ENCODE peak calls at places on chromosomes 1 and 21, in five cellular contexts. X is GM12878, S is HCT116, C is K562, E is SK-N-SH. V is an unnamed sample.

GRCh38 chr1:52916241-52916975 is 5.1 kb downstream of the ECHDC2 start:
- DNase-seq in X (no peak), S (no peak), C (no peak), E (no peak), V (no peak)

GRCh38 chr1:18962121-18962721 is 5.7 kb upstream of the IFFO2 start:
- DNase-seq in X (no peak), S (no peak), C (no peak), E (no peak), V (no peak)

GRCh38 chr1:61674221-61674620 is 50.7 kb downstream of the TM2D1 start:
- DNase-seq in X (no peak), S (no peak), C (no peak), E (no peak), V (no peak)

GRCh38 chr1:63405987-63406386 is 38.6 kb downstream of the ALG6 start:
- DNase-seq in X (no peak), S (no peak), C (no peak), E (no peak), V (no peak)

GRCh38 chr1:219657186-219657585 is 44.3 kb upstream of the ZC3H11B start:
- DNase-seq in X (no peak), S (no peak), C (no peak), E (no peak), V (no peak)

GRCh38 chr1:108082741-108083562 is 117.2 kb downstream of the SLC25A24 start:
- DNase-seq in X (no peak), S (no peak), C (no peak), E (no peak), V (no peak)

GRCh38 chr1:164651378-164651951 is 92.5 kb downstream of the PBX1 start:
- DNase-seq in X (no peak), S (peak; percentile 19), C (no peak), E (no peak), V (no peak)

GRCh38 chr1:36352141-36352909 is 28.9 kb upstream of the EVA1B start:
- DNase-seq in X (no peak), S (no peak), C (no peak), E (no peak), V (no peak)

GRCh38 chr1:218811497-218811896 is 362.2 kb upstream of the LYPLAL1 start:
- DNase-seq in X (no peak), S (no peak), C (no peak), E (no peak), V (no peak)

GRCh38 chr1:79966438-79966837 is 959.9 kb upstream of the ADGRL4 start:
- DNase-seq in X (no peak), S (no peak), C (no peak), E (no peak), V (no peak)

GRCh38 chr1:43849670-43850069 is 83.9 kb upstream of the ARTN start:
- DNase-seq in X (no peak), S (no peak), C (no peak), E (no peak), V (no peak)

GRCh38 chr1:154586641-154587040 is 19.1 kb downstream of the CHRNB2 start:
- DNase-seq in X (no peak), S (no peak), C (no peak), E (no peak), V (no peak)

GRCh38 chr1:244349103-244349531 is 102.6 kb downstream of the ADSS2 start:
- DNase-seq in X (no peak), S (no peak), C (no peak), E (no peak), V (no peak)

GRCh38 chr1:226619031-226619430 is 70.5 kb downstream of the STUM start:
- DNase-seq in X (no peak), S (no peak), C (no peak), E (no peak), V (no peak)

GRCh38 chr1:12811409-12811784 is 19.8 kb downstream of the PRAMEF11 start:
- DNase-seq in X (no peak), S (no peak), C (no peak), E (no peak), V (no peak)

GRCh38 chr1:160534823-160535605 is 12.0 kb upstream of the SLAMF6 start:
- DNase-seq in X (no peak), S (no peak), C (peak; percentile 35), E (no peak), V (no peak)

GRCh38 chr1:155278689-155279160 is 1.5 kb downstream of the HCN3 start:
- DNase-seq in X (no peak), S (no peak), C (no peak), E (no peak), V (no peak)

GRCh38 chr1:206002833-206003532 is at the start of gene RAB7B:
- DNase-seq in X (no peak), S (no peak), C (no peak), E (no peak), V (no peak)

GRCh38 chr1:57770772-57771171 is 346.9 kb upstream of the DAB1 start:
- DNase-seq in X (no peak), S (no peak), C (peak; percentile 9), E (no peak), V (no peak)

GRCh38 chr1:9397047-9397446 is 104.4 kb downstream of the SPSB1 start:
- DNase-seq in X (no peak), S (no peak), C (no peak), E (no peak), V (no peak)
- H3K9ac ChIP-seq in X (no peak overlapping the region), S (no peak overlapping the region), C (no peak overlapping the region), E (no peak overlapping the region), V (no peak overlapping the region)

GRCh38 chr1:17401841-17402240 is 29.8 kb downstream of the PADI6 start:
- DNase-seq in X (no peak), S (no peak), C (no peak), E (no peak), V (no peak)

GRCh38 chr1:17403081-17403480 is 31.1 kb downstream of the PADI6 start:
- DNase-seq in X (no peak), S (no peak), C (no peak), E (no peak), V (no peak)

GRCh38 chr1:17393225-17393624 is 21.2 kb downstream of the PADI6 start:
- DNase-seq in X (no peak), S (no peak), C (no peak), E (no peak), V (no peak)

GRCh38 chr1:17400725-17401341 is 28.8 kb downstream of the PADI6 start:
- DNase-seq in X (no peak), S (no peak), C (peak; percentile 79), E (no peak), V (no peak)

GRCh38 chr1:17397910-17398700 is 26.1 kb downstream of the PADI6 start:
- DNase-seq in X (no peak), S (no peak), C (no peak), E (no peak), V (no peak)
- TF ChIP-seq POLR2AphosphoS5 in X (no peak), S (no peak), C (no peak), E (no peak), V (no peak)

GRCh38 chr1:117710710-117711109 is 104.9 kb downstream of the TENT5C start:
- DNase-seq in X (no peak), S (no peak), C (peak; percentile 41), E (peak; percentile 27), V (no peak)
- H3K9ac ChIP-seq in X (no peak overlapping the region), S (no peak overlapping the region), C (no peak overlapping the region), E (no peak overlapping the region), V (no peak overlapping the region)

DNA sequence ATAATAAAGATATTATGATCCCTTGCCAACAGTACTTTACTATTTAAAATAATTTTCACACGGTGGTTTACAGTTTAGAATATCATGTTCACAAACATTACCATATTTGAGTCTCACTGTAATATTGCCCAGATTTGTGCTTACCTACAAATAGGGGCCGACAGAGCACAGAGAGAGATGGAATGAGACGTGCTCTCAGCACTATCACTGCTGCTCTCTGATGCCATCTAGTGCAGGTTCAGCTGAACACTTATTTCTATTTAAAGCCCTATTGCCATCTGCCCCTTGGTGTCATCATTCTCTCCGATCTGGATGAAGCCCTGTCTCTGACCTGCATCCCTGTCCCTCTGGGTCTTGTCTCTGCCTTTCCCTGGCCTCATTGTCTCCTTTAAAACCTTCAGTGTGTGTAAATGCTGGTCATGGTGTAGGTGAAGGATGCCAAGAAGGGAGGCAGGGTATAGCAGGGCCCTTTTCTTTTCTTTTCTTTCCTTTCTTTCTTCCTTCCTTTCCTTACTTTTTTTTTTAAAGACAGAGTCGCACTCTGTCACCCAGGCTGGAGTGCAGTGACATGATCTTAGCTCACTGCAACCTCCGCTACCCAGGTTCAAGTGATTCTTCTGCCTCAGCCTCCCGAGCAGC is 6.9 kb upstream of the GPATCH4 start:
- DNase-seq in X (peak; percentile 62), S (peak; percentile 66), C (peak; percentile 49), E (peak; percentile 65), V (no peak)
- TF ChIP-seq POLR2AphosphoS5 in X (no peak), S (no peak), C (no peak), E (no peak), V (no peak)

DNA sequence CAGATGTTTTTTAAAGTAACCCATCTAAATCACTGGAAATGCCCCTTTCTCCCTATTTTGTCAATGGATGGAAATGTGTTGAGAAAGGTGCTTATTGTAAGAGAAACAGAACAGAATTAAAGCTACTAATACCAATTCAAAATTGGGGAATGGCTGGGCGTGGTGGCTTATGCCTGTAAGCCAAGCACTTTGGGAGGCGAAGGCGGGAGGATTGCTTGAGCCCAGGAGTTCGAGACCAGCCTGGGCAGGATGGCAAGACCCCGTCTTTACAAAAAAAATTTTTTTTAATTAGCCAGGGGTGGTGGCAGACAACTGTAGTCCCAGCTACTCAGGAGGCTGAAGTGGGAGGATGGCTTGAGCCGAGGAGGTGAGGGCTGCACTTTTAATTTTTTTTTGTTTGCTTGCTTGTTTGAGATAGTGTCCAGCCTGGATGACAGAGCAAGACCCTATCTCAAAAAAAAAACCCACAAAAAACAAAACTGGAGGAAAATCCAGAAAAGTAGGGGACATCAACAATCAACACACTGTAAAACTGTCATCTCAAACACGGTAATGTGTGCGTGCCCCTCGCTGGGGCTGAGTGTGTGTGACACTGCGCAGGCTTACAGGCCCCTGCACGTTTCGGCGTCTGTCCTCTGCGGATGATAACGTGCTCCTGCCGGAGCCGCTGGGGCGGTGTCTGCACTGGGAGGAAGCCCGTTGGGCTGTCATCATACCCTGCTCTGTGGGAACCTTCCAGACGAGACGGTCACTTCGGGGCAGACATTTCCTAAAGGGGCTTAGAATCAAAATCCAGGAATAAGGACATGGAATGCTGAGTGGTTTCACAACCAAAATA is 11.6 kb upstream of the POFUT2 start:
- DNase-seq in X (no peak), S (no peak), C (peak; percentile 78), E (no peak), V (no peak)
- H3K9ac ChIP-seq in X (no peak overlapping the region), S (no peak overlapping the region), C (peak overlapping the region; percentile 47), E (no peak overlapping the region), V (no peak overlapping the region)

GRCh38 chr1:42135426-42135825 is 17.8 kb upstream of the GUCA2B start:
- DNase-seq in X (no peak), S (no peak), C (no peak), E (no peak), V (no peak)
- TF ChIP-seq POLR2AphosphoS5 in X (no peak), S (no peak), C (no peak), E (no peak), V (no peak)

DNA sequence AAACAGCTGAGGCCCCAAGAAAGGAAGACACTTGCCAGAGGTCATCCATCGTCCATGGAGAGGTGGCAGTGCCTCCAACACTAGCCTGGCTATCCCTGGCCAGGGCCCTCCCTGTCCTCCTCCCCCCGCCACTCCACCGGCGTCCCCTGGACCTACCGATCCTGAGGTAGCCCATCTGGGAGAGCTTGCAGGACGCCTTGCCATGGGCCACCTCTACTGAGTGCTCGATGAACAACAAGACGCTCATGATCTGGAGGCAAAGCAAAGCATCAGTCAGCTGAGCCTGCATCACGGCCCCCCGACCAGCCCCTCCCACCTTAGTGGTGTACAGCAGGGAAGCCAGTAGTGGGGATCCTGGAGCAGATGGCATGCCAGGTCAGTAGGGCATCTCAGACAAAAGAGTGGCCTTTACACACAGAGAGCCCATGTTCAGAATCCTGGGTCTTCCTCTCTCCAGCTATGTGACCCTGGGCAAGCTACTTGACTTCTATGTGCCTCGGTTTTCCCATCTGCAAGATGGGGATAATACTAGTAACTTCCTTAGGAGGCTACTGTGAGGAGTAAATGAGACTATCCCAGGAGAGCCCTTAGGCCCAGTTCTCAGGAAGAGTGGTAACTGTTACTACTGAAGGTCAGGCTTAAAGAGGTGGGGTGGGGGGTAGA is 15.1 kb downstream of the LAPTM5 start:
- DNase-seq in X (no peak), S (no peak), C (no peak), E (no peak), V (no peak)
- H3K9ac ChIP-seq in X (peak overlapping the region; percentile 48), S (no peak overlapping the region), C (no peak overlapping the region), E (no peak overlapping the region), V (no peak overlapping the region)